ENCODE peak calls at places on chromosomes 12 and 14, in ten cellular contexts. U is psoas muscle, S is heart left ventricle, H is testis, Z is OCI-LY7, X is stomach, L is lung, B is IMR-90, Y is Karpas-422, A is prostate gland. F is an unnamed sample. For H3K36me3, the result is how much of the 10 kb centered on the place peaks cover.

GRCh38 chr14:105883066-105884005 is 357.0 kb downstream of the TMEM121 start:
- DNase-seq in Y (no peak), U (peak), B (no peak), L (no peak), H (no peak), A (no peak), S (peak), X (peak), Z (no peak), F (peak)

GRCh38 chr12:43957732-43958131 is 121.9 kb downstream of the TMEM117 start:
- DNase-seq in Y (peak), X (no peak), Z (peak), A (no peak), S (peak), L (no peak), B (peak), U (no peak), H (peak), F (no peak)

GRCh38 chr12:130871286-130872178 is at the start of gene RAN:
- DNase-seq in Y (peak), S (peak), Z (peak), B (peak), X (peak), L (peak), H (peak), A (peak), U (peak), F (peak)

GRCh38 chr12:131943389-131943788 is 6.4 kb upstream of the EP400 start:
- DNase-seq in U (no peak), Y (no peak), X (no peak), A (no peak), S (no peak), H (no peak), L (no peak), Z (no peak), B (no peak), F (no peak)

GRCh38 chr14:68961781-68962584 is 17.1 kb downstream of the ACTN1 start:
- DNase-seq in Y (no peak), B (peak), U (no peak), H (no peak), A (no peak), X (no peak), Z (no peak), L (no peak), S (no peak), F (peak)

GRCh38 chr14:89359477-89360222 is 57.4 kb downstream of the FOXN3 start:
- DNase-seq in X (no peak), Y (no peak), A (no peak), S (no peak), Z (no peak), U (peak), L (no peak), H (peak), B (no peak), F (peak)

GRCh38 chr12:105834496-105834895 is 304.3 kb downstream of the NUAK1 start:
- DNase-seq in B (no peak), L (no peak), Z (no peak), Y (no peak), A (no peak), H (no peak), S (no peak), X (no peak), U (no peak), F (no peak)

GRCh38 chr12:21989819-21990412 is 48.7 kb upstream of the ABCC9 start:
- DNase-seq in L (no peak), X (no peak), H (no peak), S (no peak), Y (peak), B (peak), A (no peak), U (no peak), Z (peak), F (no peak)

GRCh38 chr14:104355101-104355691 is 216.8 kb downstream of the KIF26A start:
- DNase-seq in Y (no peak), L (no peak), H (no peak), X (no peak), S (no peak), U (peak), A (no peak), B (no peak), Z (no peak), F (peak)

GRCh38 chr12:124394462-124395128 is 99.7 kb downstream of the RFLNA start:
- DNase-seq in U (no peak), B (no peak), L (no peak), Z (no peak), X (no peak), S (no peak), A (no peak), Y (no peak), H (peak), F (peak)

GRCh38 chr14:91509878-91510170 is 286 bp downstream of the PPP4R3A start:
- DNase-seq in X (no peak), Z (no peak), Y (no peak), S (no peak), L (no peak), H (no peak), B (no peak), U (no peak), A (no peak), F (no peak)

GRCh38 chr12:75827061-75827460 is 204.5 kb downstream of the PHLDA1 start:
- DNase-seq in S (no peak), B (no peak), Z (no peak), X (no peak), U (no peak), L (no peak), H (no peak), Y (no peak), A (no peak), F (no peak)

GRCh38 chr14:39998114-39998513 is 565.9 kb upstream of the FBXO33 start:
- DNase-seq in Z (no peak), A (no peak), U (no peak), S (no peak), Y (no peak), H (no peak), X (no peak), B (no peak), L (no peak), F (no peak)

GRCh38 chr14:76768201-76768656 is 7.0 kb downstream of the VASH1 start:
- DNase-seq in Z (peak), Y (no peak), A (no peak), X (peak), L (peak), U (peak), H (peak), B (no peak), S (peak), F (peak)
- H3K27ac ChIP-seq in Z (no peak), Y (no peak), A (no peak), X (peak), L (peak), U (peak), H (peak), B (no peak), S (peak), F (peak)

GRCh38 chr12:3634348-3634747 is 118.6 kb downstream of the CRACR2A start:
- DNase-seq in B (no peak), S (no peak), A (no peak), L (no peak), X (no peak), U (no peak), Z (no peak), Y (no peak), H (no peak), F (no peak)

GRCh38 chr12:3631272-3631637 is 121.7 kb downstream of the CRACR2A start:
- DNase-seq in L (no peak), Y (no peak), A (no peak), H (no peak), X (no peak), U (no peak), Z (no peak), B (no peak), S (no peak), F (no peak)

GRCh38 chr12:3633396-3633795 is 119.5 kb downstream of the CRACR2A start:
- DNase-seq in L (no peak), S (no peak), U (no peak), Z (no peak), Y (no peak), A (no peak), B (no peak), H (no peak), X (no peak), F (no peak)

GRCh38 chr12:3630621-3631271 is 122.2 kb downstream of the CRACR2A start:
- DNase-seq in Y (no peak), L (no peak), B (no peak), S (no peak), A (no peak), H (no peak), X (no peak), Z (peak), U (no peak), F (no peak)

GRCh38 chr12:3632256-3633240 is 120.4 kb downstream of the CRACR2A start:
- DNase-seq in Y (no peak), X (no peak), B (no peak), A (no peak), U (no peak), S (no peak), L (no peak), H (no peak), Z (no peak), F (no peak)
- H3K36me3 ChIP-seq in Y (under half), X (under half), B (under half), A (under half), U (under half), S (under half), L (under half), H (under half), Z (under half), F (under half)

DNA sequence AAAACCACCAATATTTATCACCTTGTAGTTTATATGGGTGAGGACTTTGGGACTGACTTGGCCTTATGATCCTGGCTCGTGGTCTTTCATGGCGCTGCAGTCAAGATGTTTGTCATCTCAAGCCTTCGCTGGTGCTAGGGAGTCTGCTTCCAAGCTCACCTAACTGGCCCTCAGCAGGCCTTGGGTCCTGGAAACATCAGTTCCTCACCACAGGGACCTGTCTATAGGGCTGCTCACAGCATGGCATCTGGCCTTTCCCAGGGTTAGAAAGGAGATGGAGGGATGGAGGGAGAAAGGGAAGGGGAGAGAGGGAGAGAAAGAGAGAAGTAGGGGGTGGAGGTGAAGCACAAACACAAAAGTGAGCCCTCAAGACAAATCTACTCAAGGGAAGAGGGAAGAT is 31.7 kb downstream of the VCPKMT start:
- DNase-seq in U (no peak), S (no peak), Y (no peak), B (no peak), L (no peak), Z (no peak), H (no peak), X (no peak), A (no peak), F (no peak)
- H3K27ac ChIP-seq in U (no peak), S (no peak), Y (no peak), B (no peak), L (peak), Z (no peak), H (no peak), X (no peak), A (no peak), F (no peak)

GRCh38 chr14:55638665-55639064 is 58.7 kb downstream of the KTN1 start:
- DNase-seq in H (no peak), A (no peak), B (no peak), X (no peak), U (no peak), Y (no peak), Z (no peak), S (no peak), L (no peak), F (no peak)
- H3K36me3 ChIP-seq in H (under half), A (under half), B (under half), X (half or more), U (half or more), Y (half or more), Z (half or more), S (half or more), L (under half), F (under half)

DNA sequence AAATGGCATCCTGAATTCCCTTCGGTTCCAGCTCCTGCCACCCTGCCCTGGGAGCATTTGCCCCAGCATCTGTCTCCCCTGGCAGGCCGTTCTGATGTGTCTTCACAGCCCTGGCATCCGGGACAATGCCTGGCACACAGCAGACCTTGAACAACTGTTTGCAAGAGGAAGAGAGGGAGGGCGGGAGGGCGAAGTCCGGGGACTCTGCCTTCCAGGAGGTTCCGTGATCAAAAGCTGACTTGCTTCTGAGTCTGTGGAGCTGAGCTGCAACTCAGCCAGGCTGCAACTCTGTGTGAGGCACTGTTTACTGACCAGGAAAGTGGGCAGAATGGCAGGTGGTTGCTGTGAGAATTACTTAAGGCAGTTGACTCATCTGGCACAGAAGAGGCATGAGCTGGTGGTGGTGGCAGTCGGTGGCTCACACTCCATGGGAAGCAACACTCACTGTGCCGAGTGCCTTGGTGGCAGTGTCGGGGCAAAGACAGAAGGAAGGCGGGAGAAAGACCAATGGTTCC is 61.1 kb upstream of the DLK1 start:
- DNase-seq in A (peak), X (no peak), U (peak), S (no peak), Z (no peak), B (no peak), H (peak), Y (no peak), L (no peak), F (no peak)
- H3K27ac ChIP-seq in A (peak), X (peak), U (peak), S (no peak), Z (no peak), B (peak), H (peak), Y (no peak), L (no peak), F (peak)

GRCh38 chr12:120137833-120138232 is 21.3 kb upstream of the RAB35 start:
- DNase-seq in Y (no peak), B (no peak), H (no peak), S (no peak), A (no peak), X (no peak), L (no peak), Z (no peak), U (no peak), F (no peak)

GRCh38 chr12:120132863-120133385 is 16.4 kb upstream of the RAB35 start:
- DNase-seq in H (no peak), Y (peak), L (no peak), Z (peak), S (no peak), U (no peak), X (peak), A (no peak), B (no peak), F (no peak)

GRCh38 chr12:120138366-120138765 is 21.8 kb upstream of the RAB35 start:
- DNase-seq in H (no peak), U (no peak), B (no peak), L (no peak), Y (no peak), A (no peak), Z (no peak), S (no peak), X (no peak), F (no peak)

GRCh38 chr12:120134307-120134980 is 17.9 kb upstream of the RAB35 start:
- DNase-seq in B (no peak), A (no peak), U (no peak), L (no peak), Y (no peak), Z (no peak), X (no peak), S (no peak), H (no peak), F (no peak)

GRCh38 chr12:120136093-120136770 is 19.7 kb upstream of the RAB35 start:
- DNase-seq in S (no peak), Z (no peak), U (no peak), A (no peak), B (no peak), X (no peak), H (no peak), Y (no peak), L (no peak), F (no peak)
- H3K36me3 ChIP-seq in S (half or more), Z (half or more), U (half or more), A (half or more), B (half or more), X (half or more), H (under half), Y (half or more), L (under half), F (under half)

GRCh38 chr14:81401420-81402122 is 1.4 kb upstream of the STON2 start:
- DNase-seq in L (no peak), A (no peak), Z (no peak), B (peak), U (no peak), X (no peak), Y (no peak), H (no peak), S (no peak), F (no peak)
- H3K27ac ChIP-seq in L (peak), A (peak), Z (no peak), B (no peak), U (peak), X (peak), Y (no peak), H (no peak), S (no peak), F (no peak)

DNA sequence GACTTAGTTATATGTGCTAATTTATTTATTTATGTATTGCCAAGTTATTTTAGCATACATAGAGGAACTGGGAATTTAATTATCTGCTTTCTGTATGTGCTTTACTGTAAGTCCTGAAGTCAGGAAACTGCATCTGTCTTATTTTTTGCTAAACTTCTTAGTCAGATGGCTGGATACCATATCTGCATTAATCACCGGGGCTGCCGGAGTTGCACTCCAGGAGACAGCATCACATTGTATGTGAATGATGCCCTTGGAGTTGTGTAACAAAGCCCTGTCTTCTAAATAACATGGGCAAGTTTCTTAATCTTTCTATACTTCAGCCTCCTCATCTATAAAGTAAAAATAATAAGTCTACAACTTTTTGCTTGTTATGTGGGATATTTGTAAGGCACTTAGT is 96.3 kb downstream of the MON2 start:
- DNase-seq in U (no peak), S (no peak), Y (no peak), Z (no peak), B (peak), X (no peak), H (no peak), L (no peak), A (no peak), F (no peak)
- H3K36me3 ChIP-seq in U (half or more), S (half or more), Y (under half), Z (half or more), B (under half), X (half or more), H (under half), L (under half), A (under half), F (under half)

DNA sequence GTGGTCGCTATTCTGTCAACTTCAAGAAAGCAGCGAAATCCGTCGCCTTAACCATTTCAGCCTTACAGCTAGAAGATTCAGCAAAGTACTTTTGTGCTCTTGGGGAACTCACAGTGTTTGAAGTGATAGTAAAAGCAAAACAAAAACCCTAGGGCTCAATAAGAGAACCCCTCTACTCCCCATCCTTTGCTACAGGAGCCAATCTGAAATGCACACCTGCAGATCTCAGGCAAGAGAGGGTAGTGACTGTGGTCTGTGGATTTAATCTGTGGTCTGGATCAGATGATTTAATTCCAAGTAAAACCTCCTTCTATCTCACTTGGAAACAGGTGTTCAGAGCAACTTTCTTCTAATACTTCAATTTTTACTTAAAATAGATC is 422.9 kb upstream of the OR4E1 start:
- DNase-seq in A (no peak), Z (no peak), H (no peak), Y (no peak), U (no peak), X (no peak), L (no peak), S (no peak), B (no peak), F (no peak)
- H3K27ac ChIP-seq in A (peak), Z (no peak), H (no peak), Y (no peak), U (no peak), X (peak), L (no peak), S (no peak), B (no peak), F (peak)

F was measured in uterus.